ENCODE peak calls at places on chromosomes 12 and 14, in five cellular contexts. C is A549, S is GM12865, X is body of pancreas, P is AG09309. B is an unnamed sample.

GRCh38 chr12:68131867-68132414 is 27.6 kb downstream of the IFNG start:
- DNase-seq in C (no peak), S (no peak), X (no peak), P (no peak), B (no peak)

GRCh38 chr14:69260979-69261605 is 1.1 kb downstream of the GALNT16 start:
- DNase-seq in C (peak), S (peak), X (peak), P (no peak), B (no peak)

GRCh38 chr14:50947446-50947845 is 3.2 kb upstream of the PYGL start:
- DNase-seq in C (no peak), S (no peak), X (no peak), P (no peak), B (no peak)

GRCh38 chr12:122073815-122074214 is 4.7 kb upstream of the MLXIP start:
- DNase-seq in C (no peak), S (no peak), X (no peak), P (no peak), B (no peak)

GRCh38 chr12:49355913-49356312 is 9.2 kb downstream of the DNAJC22 start:
- DNase-seq in C (no peak), S (no peak), X (no peak), P (no peak), B (no peak)

GRCh38 chr14:75422169-75422568 is 5.7 kb upstream of the JDP2 start:
- DNase-seq in C (peak), S (no peak), X (no peak), P (peak), B (no peak)

GRCh38 chr12:116582610-116583009 is 23.4 kb downstream of the MAP1LC3B2 start:
- DNase-seq in C (no peak), S (no peak), X (no peak), P (no peak), B (no peak)

GRCh38 chr12:127373572-127373971 is 893.4 kb upstream of the TMEM132C start:
- DNase-seq in C (no peak), S (no peak), X (no peak), P (no peak), B (no peak)

GRCh38 chr12:46549527-46550265 is 177.1 kb upstream of the SLC38A2 start:
- DNase-seq in C (no peak), S (peak), X (no peak), P (peak), B (no peak)

GRCh38 chr14:75022655-75023054 is 19.9 kb downstream of the EIF2B2 start:
- DNase-seq in C (peak), S (peak), X (no peak), P (no peak), B (no peak)

GRCh38 chr12:122421815-122422737 is at the start of gene CLIP1:
- DNase-seq in C (peak), S (peak), X (peak), P (no peak), B (no peak)

GRCh38 chr12:122982963-122983788 is 2.7 kb downstream of the ARL6IP4 start:
- DNase-seq in C (no peak), S (no peak), X (no peak), P (no peak), B (no peak)

GRCh38 chr14:29814153-29815057 is 113.2 kb downstream of the PRKD1 start:
- DNase-seq in C (no peak), S (no peak), X (peak), P (no peak), B (no peak)

GRCh38 chr14:54453252-54453651 is 12.1 kb upstream of the CNIH1 start:
- DNase-seq in C (no peak), S (no peak), X (no peak), P (no peak), B (no peak)

GRCh38 chr12:26274441-26275312 is 79.3 kb downstream of the SSPN start:
- DNase-seq in C (peak), S (peak), X (peak), P (peak), B (peak)

GRCh38 chr14:77707355-77707723 is 484 bp downstream of the ALKBH1 start:
- DNase-seq in C (peak), S (peak), X (no peak), P (peak), B (no peak)

GRCh38 chr12:66168410-66168809 is 1.4 kb downstream of the TMBIM4 start:
- DNase-seq in C (no peak), S (no peak), X (no peak), P (no peak), B (no peak)

GRCh38 chr12:132424118-132424438 is 65.9 kb upstream of the FBRSL1 start:
- DNase-seq in C (no peak), S (no peak), X (no peak), P (no peak), B (no peak)

GRCh38 chr12:131091976-131092691 is 138.4 kb downstream of the ADGRD1 start:
- DNase-seq in C (no peak), S (peak), X (peak), P (no peak), B (no peak)

GRCh38 chr12:65306603-65307501 is 28.4 kb downstream of the MSRB3 start:
- DNase-seq in C (peak), S (peak), X (no peak), P (no peak), B (no peak)

GRCh38 chr14:69354383-69355154 is 43.5 kb downstream of the ERH start:
- DNase-seq in C (no peak), S (peak), X (no peak), P (no peak), B (peak)

GRCh38 chr12:96239711-96240234 is 45.6 kb downstream of the ELK3 start:
- DNase-seq in C (no peak), S (no peak), X (no peak), P (no peak), B (no peak)

GRCh38 chr12:116053479-116054195 is 223.9 kb downstream of the MED13L start:
- DNase-seq in C (no peak), S (no peak), X (no peak), P (peak), B (no peak)

GRCh38 chr12:123966596-123966995 is 6.0 kb downstream of the CCDC92 start:
- DNase-seq in C (no peak), S (no peak), X (no peak), P (peak), B (no peak)

GRCh38 chr14:78202976-78203375 is 32.8 kb downstream of the NRXN3 start:
- DNase-seq in C (no peak), S (no peak), X (no peak), P (no peak), B (no peak)

GRCh38 chr12:43749016-43749415 is 9.6 kb downstream of the PUS7L start:
- DNase-seq in C (no peak), S (no peak), X (no peak), P (no peak), B (no peak)

GRCh38 chr12:54173066-54173726 is 15.6 kb downstream of the SMUG1 start:
- DNase-seq in C (no peak), S (no peak), X (peak), P (no peak), B (no peak)

GRCh38 chr14:59197695-59198262 is 9.3 kb downstream of the DAAM1 start:
- DNase-seq in C (no peak), S (no peak), X (no peak), P (no peak), B (no peak)

GRCh38 chr14:23555533-23555881 is 564 bp upstream of the THTPA start:
- DNase-seq in C (no peak), S (no peak), X (no peak), P (no peak), B (no peak)

GRCh38 chr14:42504433-42504832 is 897.8 kb downstream of the LRFN5 start:
- DNase-seq in C (no peak), S (no peak), X (no peak), P (no peak), B (no peak)

GRCh38 chr14:52852810-52853521 is 61.6 kb upstream of the GNPNAT1 start:
- DNase-seq in C (no peak), S (no peak), X (no peak), P (no peak), B (no peak)

DNA sequence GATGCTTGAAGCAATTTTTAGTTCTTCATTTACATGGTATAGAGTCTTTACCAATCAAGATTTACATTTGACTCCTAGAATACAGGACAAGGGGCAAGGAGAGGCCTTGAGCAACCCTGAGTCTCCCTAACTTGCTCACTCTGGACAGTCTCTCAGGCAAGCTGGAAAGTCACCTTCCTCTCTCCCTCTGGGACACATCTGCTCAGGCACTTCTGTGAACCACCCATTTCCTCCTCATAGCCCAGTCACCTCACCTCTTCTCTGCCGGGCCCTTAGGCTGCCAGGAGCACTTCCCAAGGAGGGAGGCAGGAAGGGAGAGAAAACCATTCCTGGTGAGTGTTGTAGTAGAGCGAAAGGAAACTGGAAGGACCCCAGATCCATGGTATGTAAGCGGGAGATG is 202.8 kb downstream of the TTC7B start:
- DNase-seq in C (no peak), S (no peak), X (no peak), P (no peak), B (no peak)
- TF ChIP-seq CTCF in C (no peak), S (no peak), X (no peak), P (no peak), B (no peak)

DNA sequence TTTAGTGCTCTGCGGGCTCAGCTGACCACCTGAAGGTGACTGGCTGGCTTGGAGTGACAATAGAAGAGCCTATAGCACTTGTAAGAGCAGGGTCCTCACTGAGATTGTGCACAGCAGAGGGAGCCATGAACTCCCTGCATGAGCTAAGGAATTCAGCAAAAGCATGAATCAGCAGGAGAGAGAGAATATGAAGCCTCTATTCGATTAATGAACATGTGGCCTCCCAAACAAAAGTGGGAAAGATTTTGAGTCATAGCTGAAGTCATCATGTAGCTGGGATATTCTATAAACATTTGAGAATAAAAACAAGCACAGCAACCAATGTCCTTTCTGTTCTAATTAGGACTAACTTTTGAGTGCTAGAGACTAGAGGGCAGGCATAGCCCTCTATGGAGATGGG is 626.6 kb downstream of the DIO2 start:
- DNase-seq in C (no peak), S (no peak), X (no peak), P (peak), B (no peak)
- H3K4me3 ChIP-seq in C (no peak), S (no peak), X (no peak), P (no peak), B (no peak)

GRCh38 chr12:31590730-31591307 is at the start of gene DENND5B:
- DNase-seq in C (peak), S (peak), X (peak), P (no peak), B (no peak)
- TF ChIP-seq CTCF in C (no peak), S (no peak), X (no peak), P (no peak), B (no peak)

GRCh38 chr12:13101854-13102375 is 1.6 kb downstream of the GSG1 start:
- DNase-seq in C (peak), S (no peak), X (no peak), P (no peak), B (no peak)
- H3K4me3 ChIP-seq in C (peak), S (no peak), X (no peak), P (no peak), B (no peak)

GRCh38 chr12:113853491-113853890 is 112.6 kb downstream of the RBM19 start:
- DNase-seq in C (no peak), S (no peak), X (no peak), P (no peak), B (no peak)

GRCh38 chr12:113850309-113851056 is 115.6 kb downstream of the RBM19 start:
- DNase-seq in C (no peak), S (no peak), X (no peak), P (no peak), B (no peak)

GRCh38 chr12:113854385-113855136 is 111.6 kb downstream of the RBM19 start:
- DNase-seq in C (no peak), S (no peak), X (no peak), P (no peak), B (no peak)

GRCh38 chr12:113852695-113853490 is 113.2 kb downstream of the RBM19 start:
- DNase-seq in C (no peak), S (no peak), X (no peak), P (no peak), B (no peak)

DNA sequence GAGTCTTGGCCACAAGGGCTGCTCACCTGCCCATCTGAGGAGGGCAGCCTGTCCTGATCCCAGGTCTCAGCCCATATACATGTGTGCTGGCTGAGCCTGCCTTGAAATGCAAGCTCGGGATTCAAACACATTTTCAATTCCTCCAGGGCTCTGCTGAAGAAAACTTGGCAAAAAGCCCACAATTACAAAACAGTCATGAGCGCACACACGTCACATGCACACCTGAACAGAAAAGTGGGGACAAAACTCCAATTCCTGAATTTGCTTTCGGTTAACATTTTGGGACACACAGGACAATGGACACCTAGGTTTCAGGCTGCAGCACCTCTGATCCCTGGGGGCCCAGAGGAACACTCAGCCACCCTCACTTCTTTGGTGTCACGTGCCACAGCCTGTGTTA is 113.9 kb downstream of the RBM19 start:
- DNase-seq in C (no peak), S (no peak), X (no peak), P (no peak), B (no peak)
- TF ChIP-seq CTCF in C (no peak), S (no peak), X (no peak), P (no peak), B (no peak)

GRCh38 chr12:55720071-55720564 is at the start of gene RDH5:
- DNase-seq in C (no peak), S (no peak), X (peak), P (peak), B (no peak)
- H3K4me3 ChIP-seq in C (no peak), S (no peak), X (no peak), P (peak), B (no peak)